ENCODE peak calls at places on chromosome 13, in five cellular contexts. F is pancreas, W is tibial nerve, V is psoas muscle, K is Peyer's patch. I is an unnamed sample.

GRCh38 chr13:30638301-30638700 is 20.6 kb downstream of the USPL1 start:
- DNase-seq in K (no peak), F (no peak), W (no peak), V (no peak), I (no peak)

GRCh38 chr13:24899601-24900000 is 135.6 kb downstream of the RNF17 start:
- DNase-seq in F (no peak), V (no peak), K (no peak), W (no peak), I (no peak)

GRCh38 chr13:20149762-20150161 is 11.1 kb downstream of the GJA3 start:
- DNase-seq in F (no peak), W (no peak), V (no peak), K (no peak), I (no peak)

GRCh38 chr13:26061947-26062346 is 10.1 kb upstream of the SHISA2 start:
- DNase-seq in V (no peak), F (no peak), W (no peak), K (no peak), I (no peak)

GRCh38 chr13:32142956-32143375 is 111.4 kb downstream of the FRY start:
- DNase-seq in V (no peak), W (no peak), K (no peak), F (no peak), I (no peak)

GRCh38 chr13:33251131-33251629 is 34.4 kb downstream of the STARD13 start:
- DNase-seq in V (peak; percentile 34), F (no peak), K (no peak), W (no peak), I (no peak)

GRCh38 chr13:38399540-38399939 is 49.9 kb downstream of the UFM1 start:
- DNase-seq in F (no peak), V (no peak), K (no peak), W (no peak), I (no peak)

GRCh38 chr13:52455677-52456041 is 381 bp downstream of the CKAP2 start:
- DNase-seq in W (peak; percentile 15), K (peak; percentile 85), F (peak; percentile 86), V (peak; percentile 66), I (peak; percentile 61)

GRCh38 chr13:109088101-109088500 is 458.7 kb downstream of the MYO16 start:
- DNase-seq in W (no peak), F (no peak), K (no peak), V (no peak), I (no peak)

GRCh38 chr13:44211753-44212152 is 161.9 kb upstream of the SERP2 start:
- DNase-seq in W (no peak), F (no peak), V (no peak), K (no peak), I (no peak)

GRCh38 chr13:76331948-76332712 is 554.1 kb downstream of the KCTD12 start:
- DNase-seq in V (no peak), F (no peak), W (no peak), K (no peak), I (no peak)

GRCh38 chr13:42867232-42867631 is 85.8 kb downstream of the FAM216B start:
- DNase-seq in V (no peak), K (no peak), F (no peak), W (no peak), I (no peak)

GRCh38 chr13:75072368-75072767 is 409.6 kb downstream of the TBC1D4 start:
- DNase-seq in W (no peak), K (no peak), V (no peak), F (no peak), I (no peak)

GRCh38 chr13:112356190-112356589 is 20.0 kb upstream of the SPACA7 start:
- DNase-seq in K (no peak), V (no peak), W (no peak), F (no peak), I (no peak)

GRCh38 chr13:80883545-80883944 is 542.6 kb upstream of the SPRY2 start:
- DNase-seq in W (no peak), K (no peak), V (no peak), F (no peak), I (no peak)

GRCh38 chr13:41962994-41963393 is 2.1 kb upstream of the VWA8 start:
- DNase-seq in V (no peak), F (no peak), W (no peak), K (no peak), I (no peak)

GRCh38 chr13:106083620-106084350 is 451.7 kb downstream of the EFNB2 start:
- DNase-seq in V (no peak), K (no peak), F (no peak), W (no peak), I (no peak)

GRCh38 chr13:47904239-47904638 is 96.8 kb downstream of the SUCLA2 start:
- DNase-seq in K (no peak), W (no peak), F (no peak), V (no peak), I (no peak)

GRCh38 chr13:60150538-60150937 is 13.2 kb downstream of the DIAPH3 start:
- DNase-seq in V (no peak), W (no peak), K (no peak), F (no peak), I (no peak)

GRCh38 chr13:29513002-29513980 is 82.2 kb downstream of the SLC7A1 start:
- DNase-seq in K (no peak), F (no peak), V (no peak), W (no peak), I (no peak)

GRCh38 chr13:95360464-95361097 is 59.3 kb upstream of the ABCC4 start:
- DNase-seq in K (no peak), V (no peak), W (no peak), F (no peak), I (no peak)

GRCh38 chr13:91369432-91369831 is 21.9 kb downstream of the MIR17HG start:
- DNase-seq in F (no peak), V (no peak), W (no peak), K (no peak), I (no peak)

DNA sequence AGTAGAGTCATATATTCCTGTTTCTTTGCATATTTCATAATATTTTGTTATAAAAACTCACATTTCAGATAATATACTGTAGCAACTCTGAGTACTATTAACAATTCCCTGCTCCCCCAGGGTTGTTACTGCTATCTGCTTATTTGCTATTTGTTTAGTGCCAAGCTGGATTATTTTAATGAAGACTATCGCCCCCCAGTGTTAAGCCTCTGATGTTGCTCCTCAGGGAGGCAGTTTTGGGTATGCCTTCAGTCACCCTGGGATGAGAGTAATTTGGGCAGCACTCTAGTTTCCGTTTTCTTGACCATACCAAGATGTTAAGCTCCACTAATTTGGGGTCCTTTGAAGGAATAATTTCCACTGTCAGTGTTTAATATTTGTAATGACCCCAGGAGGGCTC is 46.0 kb downstream of the MICU2 start:
- DNase-seq in K (no peak), W (no peak), V (no peak), F (no peak), I (no peak)
- H3K4me1 ChIP-seq in K (no peaks in the 10 kb centered on the region), W (peaks cover 4% of the 10 kb centered on the region), V (no peaks in the 10 kb centered on the region), F (no peaks in the 10 kb centered on the region), I (no peaks in the 10 kb centered on the region)

DNA sequence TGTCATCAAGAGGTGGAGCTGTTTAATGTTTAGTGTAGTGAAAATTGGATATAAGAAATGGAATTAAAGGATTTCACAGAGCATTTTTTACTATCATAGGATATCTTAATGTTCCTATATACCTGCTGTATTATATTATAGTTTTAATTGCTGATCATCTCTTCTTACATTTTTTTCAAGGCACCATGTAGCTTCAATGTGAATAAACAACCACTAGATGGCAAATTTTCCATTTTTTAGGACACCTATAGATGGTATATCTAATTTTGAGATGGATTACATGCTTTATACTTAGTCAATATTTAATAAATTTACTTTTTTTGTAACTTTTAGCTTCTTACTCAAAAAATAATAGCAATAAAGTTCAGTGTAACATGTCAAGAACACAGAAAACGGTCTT is 9.0 kb upstream of the ATXN8OS start:
- DNase-seq in V (no peak), F (no peak), K (no peak), W (no peak), I (no peak)
- TF ChIP-seq CTCF in V (no peak), F (no peak), K (no peak), W (no peak), I (no peak)

DNA sequence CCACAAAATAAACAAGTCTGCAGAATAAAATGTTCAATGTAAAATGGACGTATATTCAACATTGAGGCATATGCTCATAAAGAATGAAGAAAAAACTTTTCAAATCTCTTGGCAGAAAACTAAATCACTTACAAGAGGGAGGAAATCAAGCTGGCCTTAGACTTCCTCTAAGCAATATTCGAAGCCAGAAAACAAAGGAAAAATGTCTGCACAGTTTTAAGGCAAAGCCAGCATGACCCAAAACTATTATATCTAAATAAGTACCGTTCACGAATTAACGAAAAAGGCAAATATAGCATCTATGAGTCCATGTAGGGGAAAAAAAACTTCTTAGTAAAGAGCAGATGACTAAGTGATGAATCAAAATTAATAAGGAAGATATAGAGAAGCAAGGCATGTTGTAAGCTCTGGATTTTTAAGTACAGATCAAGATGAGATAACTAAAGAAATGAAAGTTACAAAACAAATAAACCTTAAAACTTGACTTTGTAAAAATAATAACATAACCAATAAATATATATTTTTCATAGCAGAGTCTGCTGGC is 101.3 kb downstream of the KCNRG start:
- DNase-seq in K (no peak), W (no peak), V (no peak), F (no peak), I (no peak)
- H3K27me3 ChIP-seq in K (no peaks in the 10 kb centered on the region), W (no peaks in the 10 kb centered on the region), V (no peaks in the 10 kb centered on the region), F (no peaks in the 10 kb centered on the region), I (no peaks in the 10 kb centered on the region)

GRCh38 chr13:40568246-40568645 is 98.2 kb downstream of the FOXO1 start:
- DNase-seq in K (no peak), V (no peak), F (no peak), W (no peak), I (no peak)
- H3K4me1 ChIP-seq in K (peaks cover 19% of the 10 kb centered on the region), V (peaks cover 84% of the 10 kb centered on the region), F (peaks cover 38% of the 10 kb centered on the region), W (peaks cover 97% of the 10 kb centered on the region), I (peaks cover 20% of the 10 kb centered on the region)

I was measured in lung.